ENCODE peak calls at places on chromosomes 7 and 10, in four cellular contexts. O, E, P and K are unnamed samples.

GRCh38 chr10:31000867-31001266 is 30.8 kb downstream of the ZNF438 start:
- DNase-seq in O (no peak), E (no peak), P (no peak), K (no peak)

GRCh38 chr7:125059861-125060456 is 130.3 kb upstream of the POT1 start:
- DNase-seq in O (no peak), E (no peak), P (no peak), K (no peak)

GRCh38 chr10:67935223-67935622 is 50.8 kb downstream of the SIRT1 start:
- DNase-seq in O (no peak), E (no peak), P (no peak), K (no peak)

GRCh38 chr7:21077602-21078001 is 290.9 kb upstream of the SP8 start:
- DNase-seq in O (no peak), E (no peak), P (no peak), K (no peak)

GRCh38 chr7:85525661-85526060 is 338.8 kb upstream of the SEMA3D start:
- DNase-seq in O (no peak), E (no peak), P (no peak), K (no peak)

GRCh38 chr7:95473276-95473985 is 12.3 kb upstream of the ASB4 start:
- DNase-seq in O (no peak), E (no peak), P (no peak), K (no peak)

GRCh38 chr10:128296608-128297007 is 170.4 kb upstream of the MKI67 start:
- DNase-seq in O (no peak), E (no peak), P (no peak), K (no peak)

GRCh38 chr7:41652265-41652664 is 50.6 kb downstream of the INHBA start:
- DNase-seq in O (no peak), E (peak; percentile 17), P (no peak), K (peak; percentile 66)

GRCh38 chr10:120788756-120789155 is 62.4 kb upstream of the WDR11 start:
- DNase-seq in O (no peak), E (no peak), P (no peak), K (no peak)

GRCh38 chr10:5395168-5395567 is 9.5 kb downstream of the TUBAL3 start:
- DNase-seq in O (no peak), E (no peak), P (no peak), K (no peak)

GRCh38 chr10:24969732-24970330 is 17.4 kb upstream of the PRTFDC1 start:
- DNase-seq in O (no peak), E (no peak), P (no peak), K (no peak)

GRCh38 chr10:37488792-37489657 is 363.6 kb downstream of the ANKRD30A start:
- DNase-seq in O (no peak), E (peak; percentile 16), P (no peak), K (no peak)

GRCh38 chr10:32161586-32161985 is 105.4 kb upstream of the KIF5B start:
- DNase-seq in O (no peak), E (no peak), P (no peak), K (no peak)

GRCh38 chr7:98724591-98724990 is 107.5 kb downstream of the NPTX2 start:
- DNase-seq in O (no peak), E (peak; percentile 16), P (no peak), K (no peak)

GRCh38 chr10:50794490-50794889 is 54.8 kb downstream of the ASAH2B start:
- DNase-seq in O (no peak), E (no peak), P (peak; percentile 22), K (no peak)

GRCh38 chr10:60414877-60415585 is 25.4 kb upstream of the ANK3 start:
- DNase-seq in O (no peak), E (peak; percentile 94), P (no peak), K (peak; percentile 77)

GRCh38 chr7:158301221-158301620 is 286.4 kb downstream of the PTPRN2 start:
- DNase-seq in O (no peak), E (no peak), P (no peak), K (no peak)

GRCh38 chr7:154842608-154843007 is 160.3 kb downstream of the PAXIP1 start:
- DNase-seq in O (no peak), E (no peak), P (no peak), K (no peak)

GRCh38 chr10:7915923-7916322 is 97.6 kb downstream of the TAF3 start:
- DNase-seq in O (no peak), E (peak; percentile 27), P (no peak), K (peak; percentile 18)

GRCh38 chr10:78802866-78803265 is 265.9 kb upstream of the ZMIZ1 start:
- DNase-seq in O (no peak), E (peak; percentile 67), P (no peak), K (peak; percentile 60)

GRCh38 chr7:377069-378040 is 87.4 kb downstream of the FOXL3 start:
- DNase-seq in O (no peak), E (no peak), P (peak; percentile 43), K (no peak)

GRCh38 chr10:71998840-71999194 is 34.6 kb downstream of the CHST3 start:
- DNase-seq in O (no peak), E (peak; percentile 89), P (no peak), K (peak; percentile 51)

GRCh38 chr10:79502561-79503309 is 9.6 kb upstream of the EIF5AL1 start:
- DNase-seq in O (no peak), E (no peak), P (peak; percentile 33), K (no peak)

GRCh38 chr10:71646051-71646450 is 73.5 kb downstream of the C10orf105 start:
- DNase-seq in O (no peak), E (no peak), P (no peak), K (no peak)

GRCh38 chr10:63503395-63503794 is 17.8 kb upstream of the REEP3 start:
- DNase-seq in O (no peak), E (no peak), P (no peak), K (no peak)

GRCh38 chr10:133461027-133461426 is 7.3 kb downstream of the SCART1 start:
- DNase-seq in O (no peak), E (no peak), P (no peak), K (no peak)

GRCh38 chr7:44805950-44806349 is 9.5 kb downstream of the PPIA start:
- DNase-seq in O (no peak), E (no peak), P (no peak), K (no peak)

GRCh38 chr10:69505636-69506318 is 54.5 kb downstream of the TSPAN15 start:
- DNase-seq in O (no peak), E (no peak), P (no peak), K (no peak)

GRCh38 chr10:112811741-112812551 is 138.1 kb upstream of the TCF7L2 start:
- DNase-seq in O (no peak), E (peak; percentile 99), P (peak; percentile 44), K (peak; percentile 96)

GRCh38 chr7:38506756-38507155 is 124.4 kb downstream of the AMPH start:
- DNase-seq in O (no peak), E (peak; percentile 49), P (peak; percentile 5), K (no peak)

GRCh38 chr10:1395025-1395981 is 339.1 kb downstream of the WDR37 start:
- DNase-seq in O (no peak), E (no peak), P (no peak), K (no peak)

GRCh38 chr10:62016477-62017140 is 115.1 kb downstream of the ARID5B start:
- DNase-seq in O (no peak), E (no peak), P (no peak), K (no peak)

GRCh38 chr7:134547738-134548054 is 1.2 kb upstream of the AKR1B15 start:
- DNase-seq in O (no peak), E (peak; percentile 48), P (peak; percentile 86), K (no peak)

DNA sequence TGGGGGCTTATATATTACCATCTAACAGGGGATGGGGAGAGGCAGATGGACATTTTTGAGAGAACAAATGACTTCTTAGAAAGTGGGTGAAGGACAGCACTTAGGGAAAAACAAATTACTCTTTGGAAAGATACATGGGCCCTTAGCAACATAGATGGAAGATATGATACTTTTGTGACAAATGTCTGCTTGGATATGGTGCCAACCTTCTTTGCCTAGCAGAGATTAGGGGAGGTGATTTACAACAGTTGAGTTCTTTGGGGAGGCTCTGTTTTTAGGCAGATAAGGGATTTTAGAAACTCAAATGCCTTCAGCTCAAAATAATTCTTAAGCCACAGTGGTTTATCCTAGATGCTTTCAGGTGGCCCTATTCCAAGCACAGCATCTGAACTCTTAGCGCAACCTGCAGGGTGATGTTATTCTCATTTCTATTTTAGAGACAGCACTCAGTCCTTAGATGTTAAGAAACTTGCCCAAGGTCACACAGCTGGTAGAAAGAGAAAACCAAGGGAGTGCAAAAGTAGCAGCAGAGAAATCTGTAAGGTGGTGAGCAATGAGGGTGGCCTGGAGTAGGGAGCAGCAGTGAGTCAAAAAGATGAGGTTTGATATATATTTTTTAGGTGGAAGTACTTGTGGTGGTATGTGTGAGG is 75.1 kb upstream of the KMT2E start:
- DNase-seq in O (no peak), E (no peak), P (no peak), K (no peak)
- TF ChIP-seq CTCF in O (no peak), E (no peak), P (no peak), K (no peak)

GRCh38 chr10:94349327-94349726 is 13.4 kb downstream of the NOC3L start:
- DNase-seq in O (no peak), E (no peak), P (no peak), K (no peak)
- TF ChIP-seq CTCF in O (no peak), E (no peak), P (no peak), K (peak; percentile 2)

GRCh38 chr7:139321071-139321745 is 19.9 kb upstream of the FMC1 start:
- DNase-seq in O (no peak), E (peak; percentile 43), P (peak; percentile 17), K (no peak)
- TF ChIP-seq CTCF in O (no peak), E (peak; percentile 68), P (peak; percentile 57), K (peak; percentile 46)

DNA sequence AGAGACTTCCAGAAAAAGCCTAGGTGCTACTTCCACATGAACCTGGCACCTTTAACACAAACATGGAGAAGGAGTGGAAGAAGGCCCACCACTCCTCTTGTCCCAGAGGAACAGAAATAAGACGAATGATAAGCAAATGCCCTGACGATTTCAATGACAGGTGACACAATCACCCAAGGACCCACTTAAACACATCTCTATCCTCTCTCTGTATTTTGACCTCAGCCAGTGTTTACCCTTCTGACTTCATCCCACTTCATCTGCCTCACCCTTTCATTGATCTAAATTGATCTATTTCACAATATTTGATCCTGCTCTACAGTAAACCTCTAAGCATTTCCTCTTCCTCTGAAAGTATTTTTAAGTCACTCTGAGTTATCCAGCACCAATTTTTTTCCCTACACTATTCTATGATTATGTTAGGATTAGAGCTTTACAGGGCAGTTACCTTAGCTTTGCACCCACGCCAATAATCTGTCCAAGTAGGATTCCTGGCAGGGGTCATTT is 9.1 kb downstream of the GOT1 start:
- DNase-seq in O (no peak), E (no peak), P (no peak), K (no peak)
- TF ChIP-seq CTCF in O (no peak), E (no peak), P (no peak), K (no peak)

DNA sequence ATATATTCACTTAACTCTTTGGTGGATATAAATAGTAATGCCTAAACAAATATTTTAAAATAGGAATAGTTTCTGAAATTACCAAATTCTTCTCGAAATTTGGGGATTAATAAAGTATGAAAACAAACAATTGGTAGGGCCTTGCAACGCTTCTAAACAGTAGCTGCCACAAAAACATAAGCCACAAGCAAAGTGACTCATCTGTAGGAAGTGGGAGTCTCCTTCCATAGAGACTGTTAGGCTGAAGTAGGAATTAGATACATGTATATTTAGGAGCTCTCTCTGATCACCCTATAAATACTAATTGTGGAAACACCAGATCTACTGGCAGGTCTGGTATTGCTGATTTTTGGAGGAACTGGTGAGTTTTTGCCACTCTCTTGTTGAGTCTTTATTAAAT is 5.7 kb upstream of the LMOD2 start:
- DNase-seq in O (no peak), E (no peak), P (no peak), K (no peak)
- TF ChIP-seq CTCF in O (no peak), E (no peak), P (no peak), K (no peak)

DNA sequence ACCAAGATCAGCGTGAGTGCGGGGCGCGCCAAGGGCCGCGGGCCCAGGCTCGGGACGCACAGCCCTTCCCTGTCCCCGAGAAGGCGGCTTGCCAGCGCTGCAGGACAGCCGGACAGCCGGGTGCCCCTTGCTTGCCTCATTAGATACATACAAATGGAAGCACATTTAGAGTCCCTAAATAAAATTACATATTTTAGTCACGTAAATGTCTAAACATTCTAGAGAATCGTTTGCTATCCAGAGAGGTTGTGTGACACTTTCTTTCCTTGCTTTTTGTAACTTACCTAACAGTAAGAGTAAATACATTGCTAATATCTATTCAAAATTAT is 4.8 kb downstream of the VSTM2A start:
- DNase-seq in O (no peak), E (no peak), P (no peak), K (no peak)
- TF ChIP-seq CTCF in O (no peak), E (no peak), P (no peak), K (no peak)